ENCODE peak calls at places on chromosomes 3 and 15, in six cellular contexts. B, F, O, E, R and U are unnamed samples.

GRCh38 chr3:95215437-95215836 is 1152.6 kb downstream of the NSUN3 start:
- DNase-seq in F (no peak), B (no peak), O (no peak), E (no peak), R (no peak), U (no peak)

GRCh38 chr15:93239591-93239990 is 150.6 kb upstream of the RGMA start:
- DNase-seq in F (no peak), R (no peak), O (no peak), B (no peak), E (no peak), U (no peak)

GRCh38 chr15:31511707-31512310 is 185.2 kb downstream of the KLF13 start:
- DNase-seq in R (no peak), F (no peak), O (no peak), E (no peak), B (no peak), U (no peak)

GRCh38 chr15:81338422-81339007 is 14.6 kb upstream of the STARD5 start:
- DNase-seq in O (no peak), B (peak; percentile 94), R (no peak), F (peak; percentile 71), E (no peak), U (no peak)

GRCh38 chr15:89690276-89691218 is at the start of the genes PEX11A and WDR93:
- DNase-seq in F (no peak), B (peak; percentile 11), E (peak; percentile 45), O (peak; percentile 58), R (peak; percentile 89), U (peak; percentile 9)

GRCh38 chr3:130565224-130565623 is 48.2 kb downstream of the COL6A6 start:
- DNase-seq in O (no peak), R (no peak), B (no peak), F (no peak), E (no peak), U (no peak)

GRCh38 chr3:20028846-20029430 is 11.3 kb upstream of the KAT2B start:
- DNase-seq in R (no peak), F (no peak), B (no peak), O (no peak), E (no peak), U (no peak)

GRCh38 chr15:84621358-84621979 is 20.7 kb downstream of the ZSCAN2 start:
- DNase-seq in O (no peak), F (no peak), R (no peak), B (no peak), E (no peak), U (no peak)

GRCh38 chr3:124700880-124701684 is 29.2 kb upstream of the UMPS start:
- DNase-seq in B (no peak), E (no peak), F (peak; percentile 62), R (peak; percentile 73), O (no peak), U (peak; percentile 91)

GRCh38 chr3:63727248-63727647 is 74.8 kb downstream of the SNTN start:
- DNase-seq in E (no peak), B (no peak), F (no peak), R (no peak), O (no peak), U (no peak)

GRCh38 chr3:183513046-183513706 is 42.3 kb downstream of the KLHL6 start:
- DNase-seq in R (no peak), O (no peak), B (no peak), F (no peak), E (peak; percentile 74), U (no peak)

GRCh38 chr15:45829336-45830153 is 194.7 kb downstream of the SQOR start:
- DNase-seq in B (no peak), E (no peak), R (no peak), F (no peak), O (no peak), U (no peak)

GRCh38 chr3:191340976-191341375 is 10.7 kb upstream of the UTS2B start:
- DNase-seq in B (no peak), E (no peak), R (no peak), F (no peak), O (no peak), U (no peak)

GRCh38 chr3:82342521-82342920 is 581.1 kb upstream of the GBE1 start:
- DNase-seq in O (no peak), E (no peak), R (no peak), B (no peak), F (no peak), U (no peak)

GRCh38 chr3:13512451-13512850 is 32.3 kb downstream of the HDAC11 start:
- DNase-seq in B (no peak), F (no peak), E (no peak), R (no peak), O (no peak), U (no peak)

GRCh38 chr3:107942244-107942643 is 148.6 kb downstream of the CD47 start:
- DNase-seq in B (no peak), O (no peak), R (no peak), E (no peak), F (no peak), U (no peak)

GRCh38 chr3:191328963-191329653 is at the start of gene CCDC50:
- DNase-seq in B (no peak), O (peak; percentile 16), R (peak; percentile 86), E (no peak), F (no peak), U (no peak)

GRCh38 chr15:33200903-33201302 is 6.4 kb upstream of the FMN1 start:
- DNase-seq in E (no peak), B (peak; percentile 28), O (no peak), F (no peak), R (peak; percentile 81), U (no peak)

GRCh38 chr3:77370413-77370812 is 330.5 kb downstream of the ROBO2 start:
- DNase-seq in B (peak; percentile 80), O (no peak), R (no peak), F (peak; percentile 41), E (no peak), U (peak; percentile 10)

GRCh38 chr3:160935413-160936095 is 169.6 kb downstream of the B3GALNT1 start:
- DNase-seq in B (no peak), F (no peak), O (no peak), E (no peak), R (no peak), U (no peak)